ENCODE peak calls at places on chromosomes 12 and 14, in four cellular contexts. J is endothelial cell of umbilical vein, N is stomach, Q is transverse colon. A is an unnamed sample. For H3K36me3, the result is how much of the 10 kb centered on the place peaks cover.

GRCh38 chr12:48961331-48961730 is 4.0 kb upstream of the ARF3 start:
- DNase-seq in Q (no peak), J (peak), N (no peak), A (no peak)

GRCh38 chr14:68687746-68688145 is 105.1 kb downstream of the ZFP36L1 start:
- DNase-seq in N (no peak), Q (no peak), J (no peak), A (no peak)

GRCh38 chr14:93033983-93034670 is 81.6 kb downstream of the ITPK1 start:
- DNase-seq in Q (no peak), J (no peak), N (no peak), A (peak)

GRCh38 chr12:62919827-62920226 is 15.1 kb downstream of the PPM1H start:
- DNase-seq in N (peak), Q (no peak), J (peak), A (no peak)

GRCh38 chr12:132986885-132987225 is 688 bp downstream of the ZNF26 start:
- DNase-seq in J (no peak), Q (no peak), N (no peak), A (no peak)

GRCh38 chr12:105324704-105325103 is 5.8 kb upstream of the C12orf75 start:
- DNase-seq in N (no peak), J (no peak), Q (no peak), A (no peak)

GRCh38 chr12:48978291-48978740 is at the start of gene WNT1:
- DNase-seq in Q (no peak), J (no peak), N (no peak), A (no peak)

GRCh38 chr12:120649442-120650248 is 9.2 kb downstream of the CABP1 start:
- DNase-seq in J (peak), Q (no peak), N (no peak), A (peak)

GRCh38 chr12:51393676-51394545 is 2.7 kb upstream of the GALNT6 start:
- DNase-seq in Q (peak), N (no peak), J (peak), A (no peak)

GRCh38 chr14:91270188-91270587 is 25.7 kb upstream of the GPR68 start:
- DNase-seq in N (no peak), J (no peak), Q (no peak), A (no peak)

GRCh38 chr14:53109028-53109687 is 44.0 kb downstream of the DDHD1 start:
- DNase-seq in J (peak), Q (peak), N (no peak), A (no peak)

GRCh38 chr14:87992720-87993484 is at the start of gene GALC:
- DNase-seq in Q (peak), J (peak), N (peak), A (peak)

DNA sequence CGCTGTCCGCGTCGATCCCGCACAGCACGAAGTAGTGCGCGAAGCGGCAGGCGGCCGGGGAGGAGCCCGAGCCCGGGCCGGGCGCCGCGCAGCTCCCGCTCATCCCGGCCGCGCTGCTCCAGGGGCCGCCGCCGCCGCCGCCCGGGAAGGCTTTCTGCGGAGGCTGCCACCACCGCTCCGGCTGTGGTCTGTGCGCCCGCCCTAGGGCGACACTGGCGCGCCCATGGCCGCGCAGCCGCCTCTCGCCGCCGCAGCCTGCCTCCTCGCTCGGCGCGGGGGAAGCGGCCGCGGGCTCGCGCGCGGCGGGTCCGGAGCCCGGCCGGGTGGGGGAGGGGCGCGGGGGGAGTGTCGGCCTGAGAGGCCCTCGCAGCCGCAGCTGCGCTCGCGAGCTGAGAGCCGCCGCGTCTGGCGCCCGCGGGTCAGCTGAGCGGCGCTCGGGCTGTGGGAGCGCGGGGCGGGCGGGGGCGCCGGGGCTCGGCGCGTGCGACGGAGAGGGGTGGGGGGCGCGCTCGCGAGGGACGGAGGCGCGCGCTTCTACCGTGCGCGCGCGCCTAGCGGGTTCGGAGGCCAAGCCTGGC is at the start of gene DENND5B:
- DNase-seq in Q (peak), J (peak), N (peak), A (peak)
- TF ChIP-seq POLR2A in Q (no peak), J (peak), N (no peak), A (no peak)

GRCh38 chr12:71645268-71645667 is 18.4 kb downstream of the ZFC3H1 start:
- DNase-seq in N (no peak), Q (no peak), J (no peak), A (no peak)

GRCh38 chr12:71641390-71641789 is 22.3 kb downstream of the ZFC3H1 start:
- DNase-seq in Q (no peak), N (no peak), J (no peak), A (no peak)

GRCh38 chr12:71648537-71648936 is 15.1 kb downstream of the ZFC3H1 start:
- DNase-seq in Q (no peak), N (no peak), J (no peak), A (no peak)

GRCh38 chr12:71642264-71642663 is 21.4 kb downstream of the ZFC3H1 start:
- DNase-seq in Q (no peak), J (no peak), N (no peak), A (no peak)

DNA sequence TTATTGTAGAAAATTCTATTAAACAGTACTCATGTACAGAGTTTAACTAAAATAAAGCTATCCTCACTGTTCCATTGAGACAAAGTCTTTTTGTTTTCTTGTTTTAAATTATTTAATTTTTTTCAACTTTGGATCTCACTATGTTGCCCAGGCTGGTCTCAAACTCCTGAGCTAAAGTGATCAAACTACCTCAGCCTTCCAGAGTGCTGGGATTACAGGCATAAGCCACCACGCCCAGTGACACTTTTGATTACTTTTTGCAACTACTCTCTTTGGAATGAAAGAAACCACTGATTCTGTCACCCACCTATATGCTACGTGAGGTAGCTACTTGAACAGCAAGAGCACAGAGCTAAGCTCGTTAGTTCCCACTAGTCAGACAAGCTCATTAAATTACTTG is 17.1 kb downstream of the ZFC3H1 start:
- DNase-seq in J (no peak), N (no peak), Q (no peak), A (no peak)
- H3K36me3 ChIP-seq in J (under half), N (half or more), Q (under half), A (under half)

GRCh38 chr12:27534060-27534764 is 10.2 kb downstream of the PPFIBP1 start:
- DNase-seq in J (no peak), Q (no peak), N (no peak), A (no peak)
- TF ChIP-seq POLR2AphosphoS5 in J (no peak), Q (no peak), N (no peak), A (no peak)

GRCh38 chr14:64688028-64688427 is 16.2 kb upstream of the PLEKHG3 start:
- DNase-seq in Q (no peak), N (no peak), J (no peak), A (no peak)
- TF ChIP-seq POLR2A in Q (no peak), N (no peak), J (no peak), A (no peak)

GRCh38 chr12:69321356-69321755 is 26.8 kb upstream of the LYZ start:
- DNase-seq in Q (no peak), N (no peak), J (no peak), A (no peak)
- H3K36me3 ChIP-seq in Q (under half), N (under half), J (under half), A (under half)

DNA sequence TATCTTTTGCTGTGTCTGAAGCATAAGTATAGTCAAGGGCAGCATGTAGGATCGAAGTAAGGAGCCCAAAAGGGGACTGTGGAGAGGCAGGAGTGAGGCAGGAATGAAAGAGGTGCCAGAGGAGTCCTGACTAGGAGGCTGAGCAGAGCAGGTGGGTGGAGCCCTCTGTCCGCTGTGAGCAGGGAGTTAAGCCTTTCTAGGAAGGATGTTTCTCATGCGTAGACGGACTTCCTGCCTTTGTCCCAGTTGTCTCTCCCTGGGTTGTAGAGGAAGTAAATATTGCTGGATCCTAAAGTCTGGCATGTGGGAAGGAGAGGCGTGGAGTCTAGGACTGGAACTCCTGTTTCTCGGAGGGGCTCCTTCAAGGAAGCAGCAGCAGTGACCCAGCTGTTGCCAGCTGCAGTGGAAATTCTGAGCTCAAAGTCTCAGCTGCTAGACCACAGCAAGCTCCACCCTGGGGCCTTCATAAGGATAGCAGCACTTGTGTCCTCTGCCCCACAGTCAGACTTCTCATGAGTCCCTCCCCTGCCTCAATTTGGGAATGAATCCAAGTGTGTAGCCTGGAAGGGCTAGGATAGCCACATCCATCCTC is 44.0 kb downstream of the RBMS2 start:
- DNase-seq in Q (peak), J (peak), N (peak), A (peak)
- TF ChIP-seq POLR2AphosphoS5 in Q (peak), J (peak), N (peak), A (peak)

DNA sequence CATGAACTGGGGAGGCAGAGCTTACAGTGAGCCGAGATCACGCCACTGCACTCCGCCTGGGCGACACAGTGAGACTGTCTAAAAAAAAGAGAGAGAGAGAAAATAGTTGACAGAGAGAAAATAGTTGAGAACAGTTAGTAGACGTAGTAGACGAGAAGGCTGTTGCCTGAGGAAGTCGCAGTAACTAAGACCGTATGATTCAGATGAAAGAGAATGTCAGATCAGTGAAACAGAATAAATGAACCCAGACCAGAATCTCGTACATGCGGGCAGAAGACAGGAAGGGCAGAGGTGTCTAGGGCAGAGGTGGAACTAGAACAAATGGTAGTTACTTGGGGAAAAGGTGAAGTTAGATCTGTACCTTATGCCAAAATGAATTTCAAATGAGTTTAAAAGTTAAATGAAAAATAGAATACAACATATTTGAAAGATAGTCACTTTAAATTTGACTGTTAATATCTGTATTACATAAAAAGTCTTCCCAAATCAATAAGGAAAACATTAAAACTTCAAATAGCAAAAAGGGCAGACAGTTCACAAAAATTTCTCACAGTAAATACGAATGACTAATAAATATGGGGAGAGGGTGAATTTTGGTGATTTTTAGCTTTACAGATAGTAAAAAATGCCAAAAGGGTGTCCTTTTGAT is 17.7 kb downstream of the MDM2 start:
- DNase-seq in N (no peak), J (no peak), Q (no peak), A (no peak)
- TF ChIP-seq POLR2A in N (no peak), J (no peak), Q (no peak), A (no peak)